ENCODE peak calls at places on chromosomes 5 and 9, in seven cellular contexts. Y, P, T, G, A, L and X are unnamed samples.
A peak's percentile ranks its signal among the peaks of the same experiment; 100 is the strongest.

GRCh38 chr9:77170991-77171699 is 6.2 kb upstream of the VPS13A start:
- DNase-seq in T (peak; percentile 41), P (no peak), G (no peak), Y (no peak), A (no peak), L (no peak), X (no peak)

GRCh38 chr9:129027224-129027684 is 877 bp downstream of the SH3GLB2 start:
- DNase-seq in Y (no peak), A (no peak), P (no peak), G (no peak), L (no peak), T (no peak), X (no peak)

GRCh38 chr5:140381972-140382371 is 19.7 kb upstream of the ANKHD1 start:
- DNase-seq in A (no peak), L (no peak), T (no peak), Y (no peak), P (no peak), G (no peak), X (no peak)

GRCh38 chr5:59483971-59484472 is 409.5 kb downstream of the PDE4D start:
- DNase-seq in G (peak; percentile 54), L (no peak), P (no peak), Y (no peak), T (no peak), A (no peak), X (no peak)

GRCh38 chr5:54764691-54765090 is 220.7 kb downstream of the ESM1 start:
- DNase-seq in P (no peak), Y (no peak), G (no peak), T (no peak), A (no peak), L (no peak), X (no peak)

GRCh38 chr5:127988149-127988755 is 95.3 kb upstream of the SLC12A2 start:
- DNase-seq in L (no peak), G (peak; percentile 95), A (no peak), T (no peak), P (no peak), Y (no peak), X (no peak)

GRCh38 chr5:14773588-14773987 is 98.0 kb downstream of the ANKH start:
- DNase-seq in A (no peak), T (no peak), G (no peak), Y (peak; percentile 76), L (no peak), P (no peak), X (no peak)

GRCh38 chr5:139636207-139636792 is 11.8 kb upstream of the CXXC5 start:
- DNase-seq in G (no peak), L (peak; percentile 77), T (no peak), P (no peak), Y (no peak), A (no peak), X (no peak)

GRCh38 chr9:121282309-121283071 is 14.5 kb downstream of the GSN start:
- DNase-seq in L (peak; percentile 75), G (no peak), P (no peak), Y (no peak), T (peak; percentile 73), A (peak; percentile 79), X (no peak)

GRCh38 chr5:12392246-12392645 is 488.0 kb upstream of the CTNND2 start:
- DNase-seq in G (no peak), A (no peak), T (no peak), P (no peak), L (no peak), Y (no peak), X (no peak)

GRCh38 chr9:89247431-89248370 is 63.3 kb upstream of the CKS2 start:
- DNase-seq in Y (peak; percentile 63), L (no peak), G (no peak), A (no peak), P (no peak), T (no peak), X (no peak)

GRCh38 chr9:76905984-76906861 is at the start of gene PRUNE2:
- DNase-seq in Y (peak; percentile 92), G (peak; percentile 56), L (peak; percentile 70), T (peak; percentile 41), A (peak; percentile 76), P (no peak), X (peak; percentile 80)

GRCh38 chr9:110669439-110669838 is 848 bp downstream of the MUSK start:
- DNase-seq in A (no peak), G (no peak), P (no peak), T (no peak), Y (no peak), L (no peak), X (no peak)

GRCh38 chr5:132261881-132262845 is 4.7 kb downstream of the PDLIM4 start:
- DNase-seq in G (no peak), P (no peak), Y (no peak), T (peak; percentile 13), L (peak; percentile 14), A (no peak), X (peak; percentile 4)

DNA sequence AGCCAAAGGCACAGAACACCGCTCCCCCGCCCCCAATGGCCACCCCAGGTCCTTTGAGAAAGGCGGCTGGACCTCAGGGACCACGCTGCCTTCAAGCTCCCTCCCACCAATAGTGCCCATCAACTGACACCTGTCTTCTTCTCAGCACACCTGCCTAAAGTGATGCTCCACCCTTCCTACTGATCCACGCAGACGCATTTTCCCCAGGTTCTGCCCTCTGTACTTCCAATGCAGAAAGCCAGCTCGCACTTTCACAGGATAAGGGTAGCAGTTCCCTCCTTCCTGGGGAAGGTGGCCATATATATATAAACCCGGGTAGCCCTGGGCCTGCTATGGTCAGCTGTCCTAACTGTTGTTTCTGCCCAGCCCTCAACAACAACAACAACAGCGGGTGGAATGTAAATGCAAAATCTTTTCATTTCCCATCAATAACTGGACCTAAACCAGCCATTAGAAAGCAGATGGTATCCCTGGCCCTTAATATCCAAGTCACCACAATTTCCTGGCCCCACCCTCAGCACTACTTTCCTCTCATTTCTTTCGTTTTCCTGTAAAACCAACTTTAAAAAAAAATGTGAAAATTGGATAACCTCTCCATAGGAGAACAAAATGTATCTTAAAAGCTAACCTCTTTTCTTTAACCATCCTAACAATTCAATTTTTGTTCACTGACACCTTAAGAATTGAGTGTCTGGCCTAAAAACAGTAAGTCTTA is 1.7 kb downstream of the GOLM1 start:
- DNase-seq in P (no peak), Y (no peak), G (no peak), T (no peak), A (no peak), L (no peak), X (no peak)
- H3K4me3 ChIP-seq in P (no peak overlapping the region), Y (peak overlapping the region; percentile 87), G (peak overlapping the region; percentile 81), T (no peak overlapping the region), A (no peak overlapping the region), L (no peak overlapping the region), X (peak overlapping the region; percentile 92)

GRCh38 chr9:114504341-114505186 is 709 bp downstream of the WHRN start:
- DNase-seq in P (peak; percentile 43), Y (peak; percentile 84), L (peak; percentile 38), G (peak; percentile 6), A (peak; percentile 67), T (peak; percentile 32), X (peak; percentile 84)
- H3K27ac ChIP-seq in P (peak overlapping the region; percentile 57), Y (no peak overlapping the region), L (no peak overlapping the region), G (no peak overlapping the region), A (peak overlapping the region; percentile 46), T (no peak overlapping the region), X (peak overlapping the region; percentile 31)

GRCh38 chr5:150036513-150036912 is 36.0 kb downstream of the HMGXB3 start:
- DNase-seq in P (no peak), Y (no peak), A (no peak), G (peak; percentile 99), T (no peak), L (no peak), X (no peak)

GRCh38 chr5:150034677-150035076 is 34.1 kb downstream of the HMGXB3 start:
- DNase-seq in G (peak; percentile 70), Y (no peak), T (no peak), L (no peak), P (no peak), A (no peak), X (no peak)

GRCh38 chr5:150035139-150035893 is 34.8 kb downstream of the HMGXB3 start:
- DNase-seq in T (no peak), G (no peak), Y (no peak), A (no peak), L (no peak), P (no peak), X (no peak)

GRCh38 chr5:150038547-150038946 is 38.0 kb downstream of the HMGXB3 start:
- DNase-seq in T (no peak), L (no peak), P (no peak), Y (no peak), A (no peak), G (no peak), X (no peak)

DNA sequence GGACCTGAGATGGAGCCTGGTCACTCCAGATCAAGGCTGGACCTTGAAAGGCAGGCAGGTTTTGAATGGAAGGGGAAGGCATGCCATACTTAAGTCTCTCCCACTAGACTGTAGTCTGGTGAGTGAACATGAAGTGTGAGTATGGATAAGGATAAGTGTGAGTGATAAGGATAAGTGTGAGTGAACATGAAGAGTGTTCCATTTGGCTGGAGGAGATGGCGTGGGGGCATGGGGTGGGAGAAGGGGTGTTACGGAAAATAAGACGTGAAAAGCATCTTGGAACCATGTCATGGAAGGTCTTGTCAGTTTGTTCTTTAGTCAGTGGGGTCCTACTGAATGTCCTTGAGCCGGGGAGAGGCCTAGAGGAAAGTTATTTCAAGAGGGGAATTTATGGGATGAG is 32.8 kb downstream of the HMGXB3 start:
- DNase-seq in L (no peak), G (no peak), T (no peak), A (no peak), Y (no peak), P (no peak), X (no peak)
- H3K36me3 ChIP-seq in L (peaks cover 99% of the 10 kb centered on the region), G (peaks cover 83% of the 10 kb centered on the region), T (peaks cover 99% of the 10 kb centered on the region), A (peaks cover 99% of the 10 kb centered on the region), Y (peaks cover 4% of the 10 kb centered on the region), P (peaks cover 92% of the 10 kb centered on the region), X (peaks cover 80% of the 10 kb centered on the region)

GRCh38 chr9:83701769-83702168 is 6.0 kb downstream of the UBQLN1 start:
- DNase-seq in L (no peak), T (no peak), G (peak; percentile 80), P (no peak), A (no peak), Y (no peak), X (no peak)
- H3K4me3 ChIP-seq in L (no peak overlapping the region), T (no peak overlapping the region), G (no peak overlapping the region), P (no peak overlapping the region), A (no peak overlapping the region), Y (no peak overlapping the region), X (no peak overlapping the region)